ENCODE peak calls at places on chromosomes 12 and 14, in eight cellular contexts. J, O, Q, U, Y, T, E and D are unnamed samples. For H3K4me1, the result is how much of the 10 kb centered on the place peaks cover.

GRCh38 chr14:76874734-76875133 is 48.5 kb downstream of the LRRC74A start:
- DNase-seq in J (no peak), O (no peak), Q (no peak), U (no peak), Y (no peak), T (no peak), E (no peak), D (no peak)

GRCh38 chr14:91755560-91755959 is 23.7 kb upstream of the CATSPERB start:
- DNase-seq in J (peak), O (no peak), Q (no peak), U (no peak), Y (peak), T (no peak), E (no peak), D (peak)

GRCh38 chr14:100438678-100439592 is 115.8 kb downstream of the SLC25A47 start:
- DNase-seq in J (peak), O (no peak), Q (no peak), U (no peak), Y (peak), T (no peak), E (no peak), D (peak)

GRCh38 chr14:90773705-90774104 is 42.5 kb downstream of the TTC7B start:
- DNase-seq in J (no peak), O (no peak), Q (no peak), U (no peak), Y (no peak), T (no peak), E (no peak), D (no peak)

GRCh38 chr14:100108042-100108825 is 43.0 kb downstream of the EVL start:
- DNase-seq in J (peak), O (peak), Q (peak), U (peak), Y (peak), T (peak), E (peak), D (peak)

GRCh38 chr14:25833341-25834121 is 764.3 kb downstream of the NOVA1 start:
- DNase-seq in J (peak), O (peak), Q (peak), U (peak), Y (no peak), T (peak), E (peak), D (peak)

GRCh38 chr12:104939089-104939488 is 19.0 kb downstream of the SLC41A2 start:
- DNase-seq in J (no peak), O (no peak), Q (no peak), U (no peak), Y (no peak), T (no peak), E (no peak), D (no peak)

GRCh38 chr12:67270622-67271021 is 1.5 kb downstream of the CAND1 start:
- DNase-seq in J (no peak), O (no peak), Q (no peak), U (no peak), Y (no peak), T (no peak), E (no peak), D (no peak)

GRCh38 chr12:87467893-87468292 is 561.3 kb downstream of the C12orf50 start:
- DNase-seq in J (no peak), O (no peak), Q (no peak), U (peak), Y (no peak), T (peak), E (no peak), D (no peak)

GRCh38 chr12:81089412-81089811 is 11.5 kb downstream of the ACSS3 start:
- DNase-seq in J (no peak), O (no peak), Q (no peak), U (no peak), Y (no peak), T (no peak), E (no peak), D (no peak)

GRCh38 chr14:94917041-94917600 is 147.2 kb upstream of the GSC start:
- DNase-seq in J (no peak), O (no peak), Q (no peak), U (no peak), Y (no peak), T (no peak), E (no peak), D (no peak)

GRCh38 chr12:823043-823698 is 70.8 kb downstream of the WNK1 start:
- DNase-seq in J (no peak), O (peak), Q (peak), U (no peak), Y (no peak), T (no peak), E (no peak), D (no peak)

GRCh38 chr12:7403466-7403865 is 40.5 kb downstream of the CD163L1 start:
- DNase-seq in J (no peak), O (no peak), Q (no peak), U (no peak), Y (no peak), T (no peak), E (no peak), D (peak)

GRCh38 chr12:2234951-2235350 is 182.2 kb downstream of the CACNA1C start:
- DNase-seq in J (no peak), O (no peak), Q (no peak), U (no peak), Y (no peak), T (no peak), E (no peak), D (no peak)

GRCh38 chr12:78703820-78704525 is 160.6 kb upstream of the SYT1 start:
- DNase-seq in J (peak), O (no peak), Q (no peak), U (no peak), Y (peak), T (no peak), E (no peak), D (no peak)

GRCh38 chr12:21526053-21526452 is at the start of gene SPX:
- DNase-seq in J (peak), O (peak), Q (no peak), U (no peak), Y (no peak), T (no peak), E (no peak), D (no peak)

GRCh38 chr12:47833591-47834012 is 13.9 kb upstream of the HDAC7 start:
- DNase-seq in J (no peak), O (peak), Q (no peak), U (no peak), Y (no peak), T (no peak), E (no peak), D (no peak)

GRCh38 chr12:46571593-46571992 is 199.0 kb upstream of the SLC38A2 start:
- DNase-seq in J (no peak), O (no peak), Q (no peak), U (no peak), Y (no peak), T (no peak), E (no peak), D (no peak)

GRCh38 chr12:32843528-32844095 is 53.0 kb downstream of the PKP2 start:
- DNase-seq in J (no peak), O (no peak), Q (no peak), U (peak), Y (no peak), T (peak), E (no peak), D (no peak)

GRCh38 chr14:70052990-70053389 is 135.8 kb downstream of the SLC8A3 start:
- DNase-seq in J (peak), O (peak), Q (peak), U (peak), Y (no peak), T (peak), E (no peak), D (peak)

GRCh38 chr12:131231194-131231980 is 277.7 kb downstream of the ADGRD1 start:
- DNase-seq in J (no peak), O (no peak), Q (no peak), U (no peak), Y (no peak), T (no peak), E (no peak), D (no peak)

GRCh38 chr12:12622418-12622817 is 10.7 kb downstream of the CREBL2 start:
- DNase-seq in J (no peak), O (no peak), Q (no peak), U (no peak), Y (no peak), T (no peak), E (no peak), D (no peak)

GRCh38 chr12:42482820-42483533 is 106.6 kb downstream of the PRICKLE1 start:
- DNase-seq in J (peak), O (peak), Q (peak), U (peak), Y (no peak), T (peak), E (peak), D (peak)

GRCh38 chr14:67421356-67422224 is 9.6 kb upstream of the PLEK2 start:
- DNase-seq in J (no peak), O (no peak), Q (no peak), U (no peak), Y (no peak), T (no peak), E (no peak), D (no peak)

GRCh38 chr12:124464830-124465229 is 102.6 kb downstream of the NCOR2 start:
- DNase-seq in J (peak), O (no peak), Q (no peak), U (no peak), Y (no peak), T (no peak), E (no peak), D (no peak)

GRCh38 chr12:46153267-46153872 is 115.5 kb downstream of the SLC38A1 start:
- DNase-seq in J (peak), O (peak), Q (peak), U (peak), Y (peak), T (peak), E (peak), D (peak)

GRCh38 chr12:69502342-69503081 is 32.3 kb downstream of the FRS2 start:
- DNase-seq in J (peak), O (no peak), Q (no peak), U (no peak), Y (peak), T (no peak), E (no peak), D (no peak)

GRCh38 chr14:52313903-52314481 is at the start of gene PTGER2:
- DNase-seq in J (peak), O (no peak), Q (peak), U (peak), Y (peak), T (peak), E (peak), D (peak)

GRCh38 chr12:117003883-117004404 is 93.2 kb downstream of the FBXW8 start:
- DNase-seq in J (no peak), O (no peak), Q (no peak), U (no peak), Y (no peak), T (no peak), E (no peak), D (no peak)

GRCh38 chr12:121376754-121377697 is 22.9 kb upstream of the RNF34 start:
- DNase-seq in J (no peak), O (no peak), Q (no peak), U (no peak), Y (no peak), T (no peak), E (no peak), D (no peak)

DNA sequence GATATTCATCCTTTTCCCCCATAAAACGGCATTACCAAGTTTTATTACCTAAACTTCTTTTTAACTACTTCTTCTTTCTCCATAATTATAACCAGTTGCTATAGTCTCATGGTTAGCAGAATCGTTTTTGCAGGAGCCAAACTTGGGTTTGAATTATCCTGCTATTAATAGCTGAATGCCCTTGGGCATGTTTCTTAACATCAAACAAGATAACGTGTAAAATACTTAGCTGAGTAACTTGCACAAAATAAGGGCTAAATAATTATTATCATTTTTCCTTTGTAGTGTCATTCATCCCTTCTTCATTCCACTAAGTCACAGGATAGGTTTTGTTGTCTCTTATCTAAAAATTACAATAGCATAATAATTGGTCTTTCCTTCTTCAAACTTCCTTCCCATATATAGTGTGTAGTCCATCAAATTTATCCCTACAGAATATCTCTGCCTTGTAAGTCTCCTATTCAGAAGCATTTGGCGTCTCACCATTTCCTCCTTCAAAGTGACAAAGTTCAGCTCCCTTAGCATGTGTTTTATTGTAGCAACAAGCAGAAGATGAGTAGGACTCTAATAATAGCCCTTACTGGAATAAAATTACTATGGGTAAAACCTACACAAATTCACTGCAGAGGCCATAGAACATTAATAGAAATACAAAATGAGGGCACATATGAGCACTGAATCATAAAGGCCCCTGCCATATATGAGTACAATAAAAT is 63.8 kb downstream of the FAR2 start:
- DNase-seq in J (no peak), O (no peak), Q (no peak), U (no peak), Y (no peak), T (no peak), E (no peak), D (peak)
- TF ChIP-seq EZH2phosphoT487 in J (no peak), O (no peak), Q (no peak), U (no peak), Y (no peak), T (no peak), E (no peak), D (no peak)

GRCh38 chr14:89309670-89310177 is 107.3 kb downstream of the FOXN3 start:
- DNase-seq in J (no peak), O (peak), Q (no peak), U (no peak), Y (no peak), T (no peak), E (no peak), D (no peak)
- TF ChIP-seq CTCF in J (no peak), O (no peak), Q (no peak), U (no peak), Y (no peak), T (no peak), E (no peak), D (no peak)

DNA sequence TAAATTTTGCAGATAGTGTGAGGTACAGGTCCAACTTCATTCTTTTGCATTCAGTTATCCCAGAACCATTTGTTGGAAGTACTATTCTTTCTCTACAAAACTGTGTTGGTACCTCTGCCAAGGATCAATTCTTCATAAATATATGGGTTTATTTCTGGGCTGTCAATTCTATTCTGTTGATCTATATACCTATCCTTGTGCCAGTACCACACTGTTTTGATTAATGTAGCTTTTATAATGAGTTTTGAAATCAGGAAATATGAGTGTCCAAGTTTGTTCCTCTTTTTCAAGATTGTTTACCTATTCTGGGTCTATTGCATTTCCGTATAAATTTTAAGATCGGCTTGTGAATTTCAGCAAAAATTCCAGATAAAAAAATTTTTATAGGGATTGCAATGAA is 48.1 kb downstream of the RERG start:
- DNase-seq in J (no peak), O (no peak), Q (no peak), U (no peak), Y (no peak), T (no peak), E (no peak), D (no peak)
- H3K4me1 ChIP-seq in J (under half), O (under half), Q (under half), U (under half), Y (under half), T (under half), E (under half), D (under half)

GRCh38 chr14:101927859-101928258 is 36.5 kb upstream of the DYNC1H1 start:
- DNase-seq in J (no peak), O (no peak), Q (no peak), U (no peak), Y (no peak), T (no peak), E (peak), D (peak)
- TF ChIP-seq EZH2phosphoT487 in J (no peak), O (no peak), Q (no peak), U (no peak), Y (no peak), T (no peak), E (no peak), D (no peak)

DNA sequence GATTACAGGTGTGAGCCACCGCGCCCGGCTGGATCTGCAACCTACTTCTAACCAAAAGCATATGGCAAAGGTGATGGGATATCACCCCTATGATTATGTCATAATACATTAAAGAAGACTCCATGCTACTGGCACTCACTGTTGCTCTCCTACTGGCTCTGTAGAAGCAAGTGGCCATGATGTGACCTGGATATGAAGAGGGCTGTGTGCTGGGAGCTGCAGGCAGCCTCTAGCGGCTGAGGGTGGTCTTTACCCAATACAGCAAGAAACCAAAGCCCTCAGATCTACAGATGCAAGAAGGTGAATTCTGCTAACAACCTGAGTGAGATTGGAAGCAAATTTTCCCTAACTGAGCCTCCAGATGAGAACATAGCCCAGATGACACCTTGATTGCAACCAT is 34.2 kb upstream of the TRIM9 start:
- DNase-seq in J (no peak), O (no peak), Q (no peak), U (peak), Y (no peak), T (no peak), E (no peak), D (no peak)
- TF ChIP-seq CTCF in J (peak), O (no peak), Q (no peak), U (peak), Y (peak), T (peak), E (no peak), D (no peak)